ENCODE peak calls at places on chromosomes 7 and 10, in five cellular contexts. V, J, T, F and M are unnamed samples.

GRCh38 chr10:74419491-74420466 is 268.8 kb downstream of the ADK start:
- DNase-seq in V (peak), J (no peak), T (peak), F (peak), M (no peak)

GRCh38 chr7:3429981-3430380 is 128.9 kb downstream of the SDK1 start:
- DNase-seq in V (no peak), J (no peak), T (peak), F (no peak), M (no peak)

GRCh38 chr10:133061296-133062038 is 26.3 kb upstream of the ADGRA1 start:
- DNase-seq in V (no peak), J (no peak), T (no peak), F (no peak), M (no peak)

GRCh38 chr10:43119416-43120115 is 18.7 kb upstream of the CSGALNACT2 start:
- DNase-seq in V (no peak), J (no peak), T (no peak), F (no peak), M (no peak)

GRCh38 chr10:36504752-36505151 is 620.6 kb upstream of the ANKRD30A start:
- DNase-seq in V (no peak), J (no peak), T (peak), F (no peak), M (no peak)

GRCh38 chr7:134782121-134782623 is 2.7 kb downstream of the CALD1 start:
- DNase-seq in V (no peak), J (no peak), T (peak), F (no peak), M (no peak)

GRCh38 chr10:113563306-113564088 is 10.6 kb downstream of the HABP2 start:
- DNase-seq in V (peak), J (peak), T (peak), F (peak), M (peak)

GRCh38 chr10:118272090-118272775 is 69.9 kb downstream of the FAM204A start:
- DNase-seq in V (peak), J (no peak), T (no peak), F (no peak), M (no peak)

GRCh38 chr10:73937333-73938020 is 26.5 kb downstream of the PLAU start:
- DNase-seq in V (no peak), J (no peak), T (no peak), F (no peak), M (no peak)

GRCh38 chr10:114172241-114172640 is 1.8 kb downstream of the CCDC186 start:
- DNase-seq in V (peak), J (no peak), T (peak), F (no peak), M (no peak)

GRCh38 chr7:93092757-93093370 is 24.9 kb downstream of the SAMD9 start:
- DNase-seq in V (peak), J (no peak), T (peak), F (no peak), M (no peak)

GRCh38 chr7:120337308-120337907 is 64.4 kb downstream of the KCND2 start:
- DNase-seq in V (peak), J (no peak), T (peak), F (peak), M (no peak)

GRCh38 chr7:105015631-105015965 is 1.6 kb downstream of the KMT2E start:
- DNase-seq in V (peak), J (no peak), T (peak), F (no peak), M (no peak)

GRCh38 chr7:128894101-128894440 is 16.4 kb downstream of the KCP start:
- DNase-seq in V (no peak), J (no peak), T (no peak), F (no peak), M (no peak)

GRCh38 chr7:123041085-123041484 is 45.6 kb upstream of the TAS2R16 start:
- DNase-seq in V (peak), J (no peak), T (peak), F (no peak), M (no peak)

GRCh38 chr7:30212720-30213119 is 71.7 kb upstream of the ZNRF2 start:
- DNase-seq in V (no peak), J (no peak), T (peak), F (no peak), M (no peak)

GRCh38 chr7:71210220-71210619 is 78.3 kb downstream of the GALNT17 start:
- DNase-seq in V (no peak), J (no peak), T (no peak), F (no peak), M (no peak)

GRCh38 chr7:4244635-4245034 is 437.5 kb upstream of the FOXK1 start:
- DNase-seq in V (no peak), J (no peak), T (no peak), F (no peak), M (no peak)

GRCh38 chr7:26198133-26198780 is 2.3 kb downstream of the HNRNPA2B1 start:
- DNase-seq in V (no peak), J (no peak), T (peak), F (no peak), M (no peak)

GRCh38 chr10:79399242-79399831 is 46.1 kb downstream of the ZCCHC24 start:
- DNase-seq in V (peak), J (no peak), T (peak), F (peak), M (peak)

GRCh38 chr7:158368449-158368848 is 219.2 kb downstream of the PTPRN2 start:
- DNase-seq in V (no peak), J (no peak), T (no peak), F (no peak), M (no peak)

GRCh38 chr7:6393667-6394056 is 54.1 kb downstream of the DAGLB start:
- DNase-seq in V (no peak), J (no peak), T (peak), F (no peak), M (no peak)

GRCh38 chr10:107616463-107617131 is 452.1 kb upstream of the SORCS1 start:
- DNase-seq in V (peak), J (no peak), T (peak), F (no peak), M (no peak)

GRCh38 chr7:55964261-55964801 is at the start of gene NIPSNAP2:
- DNase-seq in V (peak), J (peak), T (peak), F (peak), M (peak)

GRCh38 chr10:34406463-34407138 is 408.5 kb downstream of the PARD3 start:
- DNase-seq in V (no peak), J (no peak), T (no peak), F (no peak), M (no peak)

GRCh38 chr7:351256-351655 is 61.3 kb downstream of the FOXL3 start:
- DNase-seq in V (no peak), J (no peak), T (no peak), F (no peak), M (no peak)

GRCh38 chr7:95365151-95365550 is 31.0 kb downstream of the PON3 start:
- DNase-seq in V (no peak), J (no peak), T (no peak), F (no peak), M (no peak)

GRCh38 chr7:19621740-19622139 is 87.1 kb downstream of the POLR1F start:
- DNase-seq in V (no peak), J (no peak), T (no peak), F (no peak), M (no peak)

GRCh38 chr7:18708204-18708603 is 212.7 kb downstream of the HDAC9 start:
- DNase-seq in V (no peak), J (no peak), T (no peak), F (no peak), M (no peak)

GRCh38 chr10:28387141-28387540 is 84.3 kb upstream of the MPP7 start:
- DNase-seq in V (no peak), J (no peak), T (no peak), F (no peak), M (no peak)

GRCh38 chr7:54705436-54705835 is 53.6 kb downstream of the SEC61G start:
- DNase-seq in V (no peak), J (no peak), T (peak), F (no peak), M (no peak)

GRCh38 chr7:47693161-47693740 is 111.3 kb upstream of the TNS3 start:
- DNase-seq in V (peak), J (no peak), T (peak), F (no peak), M (no peak)

GRCh38 chr10:14837003-14837755 is 658 bp downstream of the CDNF start:
- DNase-seq in V (no peak), J (no peak), T (no peak), F (peak), M (no peak)
- H3K18ac ChIP-seq in V (peak), J (no peak), T (peak), F (peak), M (peak)

DNA sequence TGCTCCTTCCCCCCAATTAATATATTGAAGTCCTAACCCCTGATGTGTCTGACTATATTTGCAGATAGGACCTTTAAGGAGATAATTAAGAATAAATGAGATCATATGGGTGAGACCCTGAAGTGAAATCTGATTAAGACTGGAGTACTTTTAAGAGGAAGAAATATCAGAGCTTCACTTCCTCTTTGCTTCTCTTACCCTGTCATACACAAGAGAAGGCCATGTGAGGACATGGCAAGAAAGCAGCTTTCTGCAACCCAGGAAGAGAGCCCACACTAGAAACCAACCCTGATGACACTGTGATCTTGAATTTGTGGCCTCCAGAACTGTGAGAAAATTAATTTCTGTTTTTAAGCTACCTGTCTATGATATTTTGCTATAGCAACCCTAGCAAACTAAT is 44.2 kb downstream of the JMJD1C start:
- DNase-seq in V (no peak), J (no peak), T (no peak), F (no peak), M (no peak)
- H3K9ac ChIP-seq in V (no peak), J (no peak), T (no peak), F (no peak), M (no peak)

GRCh38 chr10:1050145-1050544 is 1.2 kb upstream of the IDI1 start:
- DNase-seq in V (peak), J (no peak), T (peak), F (no peak), M (no peak)
- H2BK12ac ChIP-seq in V (no peak), J (no peak), T (no peak), F (no peak), M (no peak)

GRCh38 chr7:113188396-113188795 is 70.0 kb upstream of the SMIM30 start:
- DNase-seq in V (no peak), J (no peak), T (no peak), F (no peak), M (no peak)
- H3K18ac ChIP-seq in V (no peak), J (no peak), T (no peak), F (no peak), M (no peak)

GRCh38 chr10:71805776-71806705 is 32.7 kb upstream of the VSIR start:
- DNase-seq in V (peak), J (no peak), T (peak), F (peak), M (peak)
- H3K9ac ChIP-seq in V (no peak), J (no peak), T (no peak), F (no peak), M (no peak)

DNA sequence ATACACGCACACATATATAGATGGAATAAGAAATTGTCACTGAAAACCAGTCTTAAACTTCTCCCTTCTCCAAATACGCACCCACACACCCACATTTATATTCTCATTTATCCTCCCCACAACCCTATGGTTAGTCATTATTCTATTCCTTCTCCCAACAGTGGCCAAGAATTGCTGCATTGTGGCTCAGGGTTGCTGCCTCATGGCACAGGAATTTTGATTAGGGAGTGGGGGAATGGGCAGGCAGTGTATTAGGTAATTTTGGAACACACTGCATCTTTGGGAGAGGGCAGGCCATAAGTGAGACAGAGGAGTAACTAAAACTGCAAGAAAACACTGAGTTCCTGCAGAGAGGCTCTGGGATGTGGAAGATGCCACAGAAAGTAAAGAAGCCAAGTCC is 35.7 kb downstream of the NAPEPLD start:
- DNase-seq in V (peak), J (peak), T (peak), F (no peak), M (no peak)
- H2BK12ac ChIP-seq in V (no peak), J (no peak), T (no peak), F (no peak), M (no peak)

GRCh38 chr7:45982912-45983719 is 62.0 kb upstream of the IGFBP3 start:
- DNase-seq in V (no peak), J (no peak), T (peak), F (no peak), M (no peak)

GRCh38 chr7:45986355-45987298 is 65.6 kb upstream of the IGFBP3 start:
- DNase-seq in V (no peak), J (no peak), T (peak), F (no peak), M (no peak)

GRCh38 chr7:45985902-45986301 is 64.8 kb upstream of the IGFBP3 start:
- DNase-seq in V (peak), J (no peak), T (peak), F (no peak), M (no peak)

GRCh38 chr7:45983720-45984032 is 62.6 kb upstream of the IGFBP3 start:
- DNase-seq in V (no peak), J (no peak), T (no peak), F (no peak), M (no peak)

GRCh38 chr7:45984386-45985295 is 63.6 kb upstream of the IGFBP3 start:
- DNase-seq in V (no peak), J (no peak), T (no peak), F (no peak), M (no peak)
- H3K18ac ChIP-seq in V (no peak), J (no peak), T (no peak), F (peak), M (no peak)